ENCODE peak calls at places on chromosome 22, in seven cellular contexts. Q, N, U, W, P, R and J are unnamed samples.

GRCh38 chr22:36143956-36144355 is 16.6 kb downstream of the APOL3 start:
- DNase-seq in R (no peak), Q (no peak), W (no peak), U (no peak), N (no peak), P (no peak), J (no peak)

GRCh38 chr22:43886231-43886630 is 5.6 kb downstream of the PNPLA5 start:
- DNase-seq in Q (no peak), N (no peak), W (no peak), R (no peak), P (peak), U (no peak), J (no peak)

GRCh38 chr22:19750666-19751490 is 9.7 kb upstream of the TBX1 start:
- DNase-seq in P (peak), W (no peak), N (peak), Q (peak), R (no peak), U (no peak), J (peak)

GRCh38 chr22:30036656-30037055 is 43.6 kb upstream of the HORMAD2 start:
- DNase-seq in U (no peak), N (no peak), P (peak), Q (no peak), W (no peak), R (no peak), J (peak)

GRCh38 chr22:29344137-29344536 is 28.6 kb upstream of the RASL10A start:
- DNase-seq in R (no peak), N (peak), P (peak), U (no peak), Q (no peak), W (no peak), J (peak)

GRCh38 chr22:29146771-29147170 is 58.9 kb upstream of the EMID1 start:
- DNase-seq in R (no peak), Q (no peak), N (no peak), U (no peak), W (no peak), P (no peak), J (no peak)

GRCh38 chr22:27150530-27150909 is 493.1 kb downstream of the MIAT start:
- DNase-seq in N (no peak), U (no peak), W (no peak), P (no peak), Q (no peak), R (no peak), J (no peak)

GRCh38 chr22:38240734-38241252 is 32.0 kb downstream of the TMEM184B start:
- DNase-seq in R (no peak), W (no peak), P (peak), U (no peak), N (peak), Q (peak), J (peak)

GRCh38 chr22:50019316-50019715 is 6.8 kb upstream of the IL17REL start:
- DNase-seq in W (no peak), R (no peak), U (no peak), Q (no peak), N (no peak), P (no peak), J (no peak)

GRCh38 chr22:46088541-46089311 is 61.6 kb upstream of the PPARA start:
- DNase-seq in W (no peak), Q (no peak), P (no peak), U (no peak), N (peak), R (no peak), J (peak)